ENCODE peak calls at places on chromosome 17, in six cellular contexts. S is pancreas; M is CD4-positive, CD25-positive, alpha-beta regulatory T cell; E is DND-41; V is thoracic aorta; I is tibial nerve. B is an unnamed sample. For H3K36me3, the result is how much of the 10 kb centered on the place peaks cover.

GRCh38 chr17:16477255-16477654 is 14.7 kb downstream of the LRRC75A start:
- DNase-seq in E (no peak), S (no peak), M (no peak), I (peak), V (no peak), B (no peak)

GRCh38 chr17:33234930-33235685 is 58.0 kb downstream of the ASIC2 start:
- DNase-seq in M (no peak), E (no peak), S (no peak), I (peak), V (peak), B (peak)

GRCh38 chr17:71757156-71757555 is 363.7 kb upstream of the SOX9 start:
- DNase-seq in V (no peak), I (no peak), M (no peak), E (no peak), S (no peak), B (no peak)

GRCh38 chr17:55089955-55090573 is 121.5 kb downstream of the STXBP4 start:
- DNase-seq in S (no peak), I (no peak), V (no peak), M (peak), E (peak), B (no peak)

GRCh38 chr17:18362509-18363020 is 785 bp downstream of the SHMT1 start:
- DNase-seq in E (peak), M (no peak), S (peak), I (peak), V (no peak), B (peak)

GRCh38 chr17:236641-237405 is 55.4 kb upstream of the DOC2B start:
- DNase-seq in S (peak), M (no peak), E (no peak), V (no peak), I (no peak), B (peak)

GRCh38 chr17:48997103-48997826 is at the start of gene IGF2BP1:
- DNase-seq in S (peak), E (no peak), I (no peak), M (peak), V (no peak), B (no peak)

GRCh38 chr17:73841431-73842060 is 197.3 kb upstream of the SDK2 start:
- DNase-seq in I (no peak), E (peak), V (no peak), S (no peak), M (no peak), B (no peak)

GRCh38 chr17:71472809-71473789 is 647.7 kb upstream of the SOX9 start:
- DNase-seq in E (peak), I (no peak), S (no peak), M (no peak), V (no peak), B (no peak)

GRCh38 chr17:77782611-77783010 is 175.9 kb upstream of the TNRC6C start:
- DNase-seq in E (no peak), I (no peak), V (no peak), S (no peak), M (no peak), B (no peak)

GRCh38 chr17:4083173-4083572 is 59.7 kb downstream of the ZZEF1 start:
- DNase-seq in V (no peak), M (no peak), E (no peak), I (no peak), S (no peak), B (no peak)
- H3K36me3 ChIP-seq in V (half or more), M (half or more), E (half or more), I (under half), S (under half), B (under half)

GRCh38 chr17:47928415-47928814 is 13.0 kb upstream of the PNPO start:
- DNase-seq in E (no peak), V (no peak), S (no peak), M (no peak), I (no peak), B (no peak)

GRCh38 chr17:47927821-47928400 is 13.5 kb upstream of the PNPO start:
- DNase-seq in I (no peak), M (no peak), V (no peak), S (no peak), E (no peak), B (no peak)

GRCh38 chr17:47924785-47925676 is 16.3 kb upstream of the PNPO start:
- DNase-seq in V (no peak), I (no peak), M (no peak), S (no peak), E (no peak), B (no peak)

GRCh38 chr17:47929218-47930000 is 12.0 kb upstream of the PNPO start:
- DNase-seq in E (no peak), I (peak), M (no peak), V (no peak), S (no peak), B (no peak)

GRCh38 chr17:47925677-47925987 is 15.7 kb upstream of the PNPO start:
- DNase-seq in E (no peak), M (no peak), S (no peak), V (no peak), I (no peak), B (no peak)
- H3K4me3 ChIP-seq in E (no peak), M (no peak), S (no peak), V (no peak), I (no peak), B (no peak)

DNA sequence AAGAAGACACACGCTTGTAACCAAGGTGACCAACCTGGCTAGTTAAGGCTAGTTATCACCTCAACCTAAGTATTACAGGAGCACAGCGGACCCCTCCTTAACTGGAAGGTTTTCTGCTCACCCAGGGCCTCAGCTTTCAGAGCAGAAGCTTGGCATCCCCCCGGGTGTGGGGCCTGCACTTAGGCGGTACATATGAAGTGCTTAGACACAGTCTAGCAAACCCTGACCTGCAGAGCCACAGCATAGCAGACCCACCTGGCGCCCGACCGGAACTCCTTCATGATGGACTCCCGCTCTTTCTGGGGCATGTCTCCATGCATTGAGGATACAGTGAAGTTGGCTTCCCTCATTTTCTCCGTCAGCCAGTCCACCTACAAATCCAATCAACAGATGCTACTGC is 9.8 kb downstream of the EIF4A3 start:
- DNase-seq in S (no peak), I (no peak), M (no peak), E (no peak), V (no peak), B (no peak)
- H3K36me3 ChIP-seq in S (half or more), I (under half), M (half or more), E (half or more), V (half or more), B (under half)

DNA sequence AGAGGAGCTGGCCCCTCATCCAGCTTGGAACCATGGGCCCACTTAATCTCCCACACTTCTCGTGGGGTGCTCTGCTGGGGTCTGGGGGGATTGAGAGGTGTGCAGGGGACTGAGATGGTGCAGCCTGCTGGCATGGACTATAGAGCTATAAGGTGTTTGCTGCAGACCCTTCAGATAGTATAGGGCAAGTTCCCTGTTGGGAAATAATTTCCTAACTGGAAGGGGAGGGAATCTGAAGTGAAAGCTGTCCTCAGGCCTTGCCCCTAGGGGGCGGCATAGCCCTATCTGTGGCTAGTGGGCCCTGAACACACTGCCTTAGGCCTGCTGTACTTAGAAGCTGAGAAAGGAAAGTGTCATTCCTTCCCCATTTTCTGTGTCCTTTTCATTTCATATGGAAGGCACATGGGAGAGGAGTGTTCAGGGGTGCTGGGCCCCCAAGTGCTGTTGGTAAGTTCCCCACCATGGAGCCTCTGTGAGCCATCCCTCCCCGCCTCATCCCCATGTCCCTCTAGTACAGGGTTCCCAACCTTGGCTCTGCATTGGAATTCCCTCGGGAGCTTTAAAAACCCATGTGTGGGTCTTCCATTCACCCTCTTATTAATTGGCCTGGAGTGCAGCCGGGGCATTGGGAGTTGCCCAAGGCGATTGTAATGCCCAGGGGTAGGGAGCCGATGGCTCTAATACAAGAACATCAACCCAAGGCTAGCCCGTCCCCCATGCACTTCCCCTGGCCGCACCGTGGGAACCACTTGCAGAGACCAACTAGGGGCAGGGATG is 19.7 kb downstream of the GOSR2 start:
- DNase-seq in S (peak), M (peak), V (no peak), E (peak), I (peak), B (no peak)
- H3K4me3 ChIP-seq in S (no peak), M (no peak), V (no peak), E (no peak), I (no peak), B (no peak)

GRCh38 chr17:40097087-40097486 is 3.3 kb downstream of the NR1D1 start:
- DNase-seq in M (no peak), I (no peak), S (peak), V (no peak), E (no peak), B (no peak)
- H3K36me3 ChIP-seq in M (under half), I (under half), S (under half), V (under half), E (under half), B (under half)